ENCODE peak calls at places on chromosome 17, in eight cellular contexts. Q is activated effector memory CD4-positive, alpha-beta T cell treated with Interleukin-2 at 50 U/mL for 16 hours; X is neural crest cell; F is lower lobe of right lung; R is thoracic aorta; M is activated CD4-positive, alpha-beta T cell treated with anti-CD3 and anti-CD28 coated beads, Interleukin-2, amount 50 U/mL, for 1 hour; K is AG10803; N is RPMI8226. D is an unnamed sample.

GRCh38 chr17:58506354-58507080 is 7.9 kb downstream of the MTMR4 start:
- DNase-seq in Q (no peak), X (no peak), F (no peak), R (no peak), M (no peak), K (no peak), N (no peak), D (no peak)

GRCh38 chr17:69733171-69734014 is 318.9 kb downstream of the MAP2K6 start:
- DNase-seq in Q (no peak), X (no peak), F (no peak), R (no peak), M (no peak), K (peak), N (no peak), D (no peak)

GRCh38 chr17:19322861-19323260 is 39.7 kb downstream of the B9D1 start:
- DNase-seq in Q (no peak), X (no peak), F (no peak), R (no peak), M (no peak), K (no peak), N (no peak), D (no peak)

GRCh38 chr17:52157161-52157560 is 1.4 kb downstream of the CA10 start:
- DNase-seq in Q (no peak), X (no peak), F (no peak), R (no peak), M (no peak), K (no peak), N (no peak), D (no peak)

GRCh38 chr17:66667491-66668030 is 167.4 kb upstream of the CACNG5 start:
- DNase-seq in Q (peak), X (no peak), F (no peak), R (no peak), M (peak), K (no peak), N (no peak), D (no peak)

GRCh38 chr17:73744411-73744810 is 100.2 kb upstream of the SDK2 start:
- DNase-seq in Q (no peak), X (no peak), F (no peak), R (no peak), M (no peak), K (no peak), N (no peak), D (no peak)

GRCh38 chr17:68036304-68037147 is 991 bp downstream of the KPNA2 start:
- DNase-seq in Q (no peak), X (no peak), F (no peak), R (no peak), M (no peak), K (peak), N (no peak), D (no peak)

GRCh38 chr17:81420769-81421462 is 25.7 kb downstream of the BAHCC1 start:
- DNase-seq in Q (no peak), X (no peak), F (peak), R (peak), M (no peak), K (peak), N (no peak), D (no peak)

GRCh38 chr17:71636644-71637043 is 484.2 kb upstream of the SOX9 start:
- DNase-seq in Q (no peak), X (no peak), F (no peak), R (no peak), M (no peak), K (no peak), N (no peak), D (no peak)

GRCh38 chr17:22518185-22518584 is 825.9 kb downstream of the KCNJ18 start:
- DNase-seq in Q (no peak), X (no peak), F (no peak), R (no peak), M (no peak), K (no peak), N (no peak), D (no peak)

GRCh38 chr17:15264542-15264941 is 584 bp downstream of the PMP22 start:
- DNase-seq in Q (no peak), X (no peak), F (peak), R (no peak), M (no peak), K (no peak), N (no peak), D (no peak)

GRCh38 chr17:49443862-49444261 is 29.2 kb upstream of the PHB1 start:
- DNase-seq in Q (no peak), X (no peak), F (no peak), R (no peak), M (no peak), K (peak), N (no peak), D (no peak)

GRCh38 chr17:55710410-55710809 is 12.3 kb downstream of the TMEM100 start:
- DNase-seq in Q (no peak), X (no peak), F (no peak), R (no peak), M (no peak), K (no peak), N (peak), D (no peak)

GRCh38 chr17:38459556-38459955 is 31.3 kb downstream of the ARHGAP23 start:
- DNase-seq in Q (no peak), X (no peak), F (no peak), R (no peak), M (no peak), K (no peak), N (no peak), D (no peak)

GRCh38 chr17:40178021-40178601 is 841 bp downstream of the RAPGEFL1 start:
- DNase-seq in Q (no peak), X (no peak), F (no peak), R (no peak), M (no peak), K (no peak), N (no peak), D (peak)

GRCh38 chr17:16301963-16302855 is 51.1 kb downstream of the CENPV start:
- DNase-seq in Q (no peak), X (no peak), F (no peak), R (no peak), M (no peak), K (no peak), N (no peak), D (no peak)

GRCh38 chr17:77375917-77376651 is 235.3 kb downstream of the SEC14L1 start:
- DNase-seq in Q (peak), X (no peak), F (no peak), R (no peak), M (peak), K (peak), N (no peak), D (peak)

GRCh38 chr17:50181601-50182345 is 16.0 kb downstream of the SGCA start:
- DNase-seq in Q (no peak), X (no peak), F (no peak), R (no peak), M (no peak), K (peak), N (peak), D (no peak)

GRCh38 chr17:83075270-83075880 is 4.0 kb upstream of the METRNL start:
- DNase-seq in Q (no peak), X (no peak), F (no peak), R (no peak), M (no peak), K (no peak), N (no peak), D (no peak)

GRCh38 chr17:37292429-37293139 is 83.2 kb upstream of the C17orf78 start:
- DNase-seq in Q (no peak), X (no peak), F (no peak), R (no peak), M (no peak), K (peak), N (no peak), D (no peak)

GRCh38 chr17:62179525-62180161 is 114.6 kb upstream of the MED13 start:
- DNase-seq in Q (no peak), X (no peak), F (no peak), R (no peak), M (no peak), K (peak), N (no peak), D (no peak)

GRCh38 chr17:44997733-44998520 is 29.8 kb upstream of the C1QL1 start:
- DNase-seq in Q (no peak), X (no peak), F (no peak), R (no peak), M (no peak), K (no peak), N (no peak), D (no peak)

GRCh38 chr17:47998044-47998443 is 27.1 kb downstream of the CDK5RAP3 start:
- DNase-seq in Q (no peak), X (no peak), F (peak), R (no peak), M (no peak), K (no peak), N (no peak), D (no peak)

GRCh38 chr17:27747462-27748359 is 52.6 kb downstream of the NOS2 start:
- DNase-seq in Q (no peak), X (no peak), F (no peak), R (no peak), M (no peak), K (no peak), N (peak), D (no peak)

GRCh38 chr17:48715496-48716399 is 6.6 kb downstream of the PRAC1 start:
- DNase-seq in Q (no peak), X (no peak), F (no peak), R (no peak), M (no peak), K (no peak), N (no peak), D (no peak)

GRCh38 chr17:64126918-64127317 is 3.0 kb downstream of the ERN1 start:
- DNase-seq in Q (no peak), X (no peak), F (no peak), R (no peak), M (no peak), K (peak), N (peak), D (no peak)

GRCh38 chr17:79196913-79197312 is 122.3 kb downstream of the ENGASE start:
- DNase-seq in Q (no peak), X (no peak), F (no peak), R (no peak), M (no peak), K (no peak), N (no peak), D (no peak)

GRCh38 chr17:38355256-38355655 is 3.6 kb downstream of the SOCS7 start:
- DNase-seq in Q (no peak), X (no peak), F (no peak), R (no peak), M (no peak), K (no peak), N (no peak), D (no peak)

GRCh38 chr17:10792156-10792555 is 11.7 kb downstream of the TMEM238L start:
- DNase-seq in Q (no peak), X (no peak), F (no peak), R (no peak), M (no peak), K (no peak), N (no peak), D (peak)

GRCh38 chr17:32831627-32832243 is 45.2 kb downstream of the MYO1D start:
- DNase-seq in Q (no peak), X (no peak), F (no peak), R (no peak), M (no peak), K (no peak), N (no peak), D (peak)

GRCh38 chr17:80732268-80732667 is 187.6 kb downstream of the RPTOR start:
- DNase-seq in Q (no peak), X (no peak), F (no peak), R (no peak), M (no peak), K (peak), N (no peak), D (no peak)

GRCh38 chr17:34308376-34308775 is 10.9 kb upstream of the CCL8 start:
- DNase-seq in Q (no peak), X (no peak), F (no peak), R (no peak), M (no peak), K (peak), N (no peak), D (no peak)

GRCh38 chr17:82709024-82709675 is 7.4 kb upstream of the FN3KRP start:
- DNase-seq in Q (no peak), X (no peak), F (no peak), R (no peak), M (no peak), K (no peak), N (no peak), D (peak)

GRCh38 chr17:43958953-43959352 is 5.2 kb upstream of the PYY start:
- DNase-seq in Q (no peak), X (no peak), F (no peak), R (no peak), M (no peak), K (no peak), N (no peak), D (no peak)

GRCh38 chr17:82753201-82753464 is 1.3 kb downstream of the TBCD start:
- DNase-seq in Q (no peak), X (no peak), F (no peak), R (no peak), M (no peak), K (no peak), N (no peak), D (no peak)

GRCh38 chr17:1649844-1650409 is at the start of gene RILP:
- DNase-seq in Q (no peak), X (no peak), F (peak), R (no peak), M (no peak), K (peak), N (peak), D (peak)

GRCh38 chr17:48791128-48792032 is 25.6 kb downstream of the TTLL6 start:
- DNase-seq in Q (no peak), X (peak), F (peak), R (peak), M (peak), K (peak), N (peak), D (peak)

GRCh38 chr17:48577330-48577945 is 712 bp downstream of the HOXB4 start:
- DNase-seq in Q (no peak), X (no peak), F (no peak), R (no peak), M (no peak), K (peak), N (no peak), D (no peak)

GRCh38 chr17:36195474-36196098 is 972 bp downstream of the CCL3L1 start:
- DNase-seq in Q (no peak), X (no peak), F (no peak), R (no peak), M (no peak), K (no peak), N (no peak), D (no peak)

GRCh38 chr17:74734256-74734655 is 2.8 kb upstream of the RAB37 start:
- DNase-seq in Q (no peak), X (no peak), F (no peak), R (no peak), M (no peak), K (no peak), N (no peak), D (no peak)

D was measured in NCI-H526.